ENCODE peak calls at places on chromosome 11, in seven cellular contexts. One of them, this sample, is unnamed. For H3K4me1, the result is how much of the 10 kb centered on the place peaks cover.

GRCh38 chr11:36037031-36037430 is 93.2 kb downstream of the LDLRAD3 start:
- DNase-seq in fibroblast of lung: no peak
- DNase-seq in transverse colon: no peak
- DNase-seq in heart left ventricle: peak
- DNase-seq in CD8-positive, alpha-beta T cell: no peak
- DNase-seq in mesendoderm: no peak
- DNase-seq in prostate gland: peak
- DNase-seq in this sample: no peak

GRCh38 chr11:7677071-7677470 is 3.8 kb upstream of the CYB5R2 start:
- DNase-seq in fibroblast of lung: no peak
- DNase-seq in transverse colon: no peak
- DNase-seq in heart left ventricle: no peak
- DNase-seq in CD8-positive, alpha-beta T cell: no peak
- DNase-seq in mesendoderm: peak
- DNase-seq in prostate gland: no peak
- DNase-seq in this sample: no peak

GRCh38 chr11:44805596-44805995 is 78.8 kb downstream of the TSPAN18 start:
- DNase-seq in fibroblast of lung: no peak
- DNase-seq in transverse colon: no peak
- DNase-seq in heart left ventricle: no peak
- DNase-seq in CD8-positive, alpha-beta T cell: no peak
- DNase-seq in mesendoderm: peak
- DNase-seq in prostate gland: no peak
- DNase-seq in this sample: no peak

GRCh38 chr11:69907611-69908010 is 88.4 kb upstream of the FGF3 start:
- DNase-seq in fibroblast of lung: no peak
- DNase-seq in transverse colon: no peak
- DNase-seq in heart left ventricle: no peak
- DNase-seq in CD8-positive, alpha-beta T cell: no peak
- DNase-seq in mesendoderm: no peak
- DNase-seq in prostate gland: no peak
- DNase-seq in this sample: no peak

GRCh38 chr11:60078742-60079141 is 9.7 kb upstream of the MS4A2 start:
- DNase-seq in fibroblast of lung: no peak
- DNase-seq in transverse colon: no peak
- DNase-seq in heart left ventricle: no peak
- DNase-seq in CD8-positive, alpha-beta T cell: no peak
- DNase-seq in mesendoderm: no peak
- DNase-seq in prostate gland: no peak
- DNase-seq in this sample: no peak

GRCh38 chr11:60634151-60634550 is 65.3 kb upstream of the MS4A8 start:
- DNase-seq in fibroblast of lung: no peak
- DNase-seq in transverse colon: no peak
- DNase-seq in heart left ventricle: no peak
- DNase-seq in CD8-positive, alpha-beta T cell: no peak
- DNase-seq in mesendoderm: peak
- DNase-seq in prostate gland: no peak
- DNase-seq in this sample: peak

GRCh38 chr11:113876074-113876797 is 864 bp upstream of the USP28 start:
- DNase-seq in fibroblast of lung: no peak
- DNase-seq in transverse colon: peak
- DNase-seq in heart left ventricle: no peak
- DNase-seq in CD8-positive, alpha-beta T cell: no peak
- DNase-seq in mesendoderm: no peak
- DNase-seq in prostate gland: no peak
- DNase-seq in this sample: peak

GRCh38 chr11:62611705-62612365 is 740 bp downstream of the EML3 start:
- DNase-seq in fibroblast of lung: peak
- DNase-seq in transverse colon: peak
- DNase-seq in heart left ventricle: peak
- DNase-seq in CD8-positive, alpha-beta T cell: peak
- DNase-seq in mesendoderm: peak
- DNase-seq in prostate gland: no peak
- DNase-seq in this sample: peak

GRCh38 chr11:60985991-60986915 is 14.8 kb downstream of the CD6 start:
- DNase-seq in fibroblast of lung: peak
- DNase-seq in transverse colon: peak
- DNase-seq in heart left ventricle: no peak
- DNase-seq in CD8-positive, alpha-beta T cell: peak
- DNase-seq in mesendoderm: no peak
- DNase-seq in prostate gland: no peak
- DNase-seq in this sample: peak

GRCh38 chr11:44758996-44759395 is 32.2 kb downstream of the TSPAN18 start:
- DNase-seq in fibroblast of lung: no peak
- DNase-seq in transverse colon: no peak
- DNase-seq in heart left ventricle: no peak
- DNase-seq in CD8-positive, alpha-beta T cell: no peak
- DNase-seq in mesendoderm: no peak
- DNase-seq in prostate gland: no peak
- DNase-seq in this sample: peak

GRCh38 chr11:40387240-40387980 is 1072.0 kb downstream of the LRRC4C start:
- DNase-seq in fibroblast of lung: no peak
- DNase-seq in transverse colon: no peak
- DNase-seq in heart left ventricle: no peak
- DNase-seq in CD8-positive, alpha-beta T cell: no peak
- DNase-seq in mesendoderm: no peak
- DNase-seq in prostate gland: no peak
- DNase-seq in this sample: no peak

GRCh38 chr11:75743711-75744563 is 24.6 kb upstream of the DGAT2 start:
- DNase-seq in fibroblast of lung: no peak
- DNase-seq in transverse colon: no peak
- DNase-seq in heart left ventricle: no peak
- DNase-seq in CD8-positive, alpha-beta T cell: no peak
- DNase-seq in mesendoderm: no peak
- DNase-seq in prostate gland: no peak
- DNase-seq in this sample: peak

GRCh38 chr11:88631497-88631896 is 294.0 kb upstream of the CTSC start:
- DNase-seq in fibroblast of lung: no peak
- DNase-seq in transverse colon: no peak
- DNase-seq in heart left ventricle: no peak
- DNase-seq in CD8-positive, alpha-beta T cell: no peak
- DNase-seq in mesendoderm: peak
- DNase-seq in prostate gland: no peak
- DNase-seq in this sample: peak

GRCh38 chr11:119809346-119809745 is 80.3 kb upstream of the NECTIN1 start:
- DNase-seq in fibroblast of lung: no peak
- DNase-seq in transverse colon: no peak
- DNase-seq in heart left ventricle: no peak
- DNase-seq in CD8-positive, alpha-beta T cell: no peak
- DNase-seq in mesendoderm: no peak
- DNase-seq in prostate gland: no peak
- DNase-seq in this sample: no peak

GRCh38 chr11:68855205-68855978 is 13.7 kb upstream of the CPT1A start:
- DNase-seq in fibroblast of lung: no peak
- DNase-seq in transverse colon: peak
- DNase-seq in heart left ventricle: peak
- DNase-seq in CD8-positive, alpha-beta T cell: no peak
- DNase-seq in mesendoderm: peak
- DNase-seq in prostate gland: peak
- DNase-seq in this sample: peak

GRCh38 chr11:629237-629583 is 2.2 kb upstream of the SCT start:
- DNase-seq in fibroblast of lung: no peak
- DNase-seq in transverse colon: no peak
- DNase-seq in heart left ventricle: peak
- DNase-seq in CD8-positive, alpha-beta T cell: no peak
- DNase-seq in mesendoderm: peak
- DNase-seq in prostate gland: no peak
- DNase-seq in this sample: peak

GRCh38 chr11:5380740-5381342 is 2.8 kb upstream of the OR51M1 start:
- DNase-seq in fibroblast of lung: peak
- DNase-seq in transverse colon: peak
- DNase-seq in heart left ventricle: peak
- DNase-seq in CD8-positive, alpha-beta T cell: no peak
- DNase-seq in mesendoderm: peak
- DNase-seq in prostate gland: peak
- DNase-seq in this sample: peak

GRCh38 chr11:14118047-14118446 is 155.5 kb downstream of the SPON1 start:
- DNase-seq in fibroblast of lung: no peak
- DNase-seq in transverse colon: no peak
- DNase-seq in heart left ventricle: no peak
- DNase-seq in CD8-positive, alpha-beta T cell: no peak
- DNase-seq in mesendoderm: no peak
- DNase-seq in prostate gland: no peak
- DNase-seq in this sample: no peak

DNA sequence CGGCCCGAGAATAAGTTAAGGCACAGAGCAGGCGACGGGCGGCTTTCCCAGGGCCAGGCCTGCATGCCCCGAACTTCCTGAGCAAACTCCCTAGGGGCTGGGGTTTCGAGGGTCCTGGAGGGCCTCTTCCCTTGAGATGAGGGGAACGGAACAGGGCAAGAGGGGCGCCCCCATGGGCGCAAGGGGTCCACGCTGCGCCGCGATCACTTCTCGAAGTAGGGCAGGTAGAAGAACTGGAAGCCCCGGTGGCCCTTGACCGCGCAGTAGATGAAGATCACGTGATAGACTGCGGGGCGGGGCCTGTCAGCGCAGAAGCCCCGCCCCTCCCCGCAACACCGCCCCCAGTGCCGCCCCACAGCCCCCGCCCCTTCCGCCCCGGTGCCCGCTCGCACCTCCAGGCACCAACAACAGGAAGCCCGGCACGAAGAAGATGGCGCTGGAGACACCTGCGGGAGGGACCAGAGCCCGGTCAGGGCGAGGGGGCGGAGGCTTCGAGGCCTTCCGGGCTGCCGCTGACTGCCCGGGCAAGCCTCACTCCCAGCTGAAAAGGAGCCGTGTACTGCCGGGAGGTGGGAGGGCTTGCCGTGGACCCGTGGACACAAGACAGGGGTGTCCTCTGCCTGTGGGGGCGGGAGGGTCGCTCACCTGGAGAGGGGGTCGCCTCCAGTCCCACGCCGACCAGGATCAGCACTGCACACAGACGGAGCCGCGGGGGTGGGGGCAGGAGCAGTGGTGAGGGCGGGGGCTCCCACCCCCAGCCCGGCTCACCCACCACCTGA is 4.5 kb downstream of the TMEM134 start:
- DNase-seq in fibroblast of lung: peak
- DNase-seq in transverse colon: peak
- DNase-seq in heart left ventricle: peak
- DNase-seq in CD8-positive, alpha-beta T cell: peak
- DNase-seq in mesendoderm: peak
- DNase-seq in prostate gland: peak
- DNase-seq in this sample: peak
- H3K27ac ChIP-seq in fibroblast of lung: no peak
- H3K27ac ChIP-seq in transverse colon: peak
- H3K27ac ChIP-seq in heart left ventricle: peak
- H3K27ac ChIP-seq in CD8-positive, alpha-beta T cell: peak
- H3K27ac ChIP-seq in mesendoderm: peak
- H3K27ac ChIP-seq in prostate gland: peak
- H3K27ac ChIP-seq in this sample: peak

DNA sequence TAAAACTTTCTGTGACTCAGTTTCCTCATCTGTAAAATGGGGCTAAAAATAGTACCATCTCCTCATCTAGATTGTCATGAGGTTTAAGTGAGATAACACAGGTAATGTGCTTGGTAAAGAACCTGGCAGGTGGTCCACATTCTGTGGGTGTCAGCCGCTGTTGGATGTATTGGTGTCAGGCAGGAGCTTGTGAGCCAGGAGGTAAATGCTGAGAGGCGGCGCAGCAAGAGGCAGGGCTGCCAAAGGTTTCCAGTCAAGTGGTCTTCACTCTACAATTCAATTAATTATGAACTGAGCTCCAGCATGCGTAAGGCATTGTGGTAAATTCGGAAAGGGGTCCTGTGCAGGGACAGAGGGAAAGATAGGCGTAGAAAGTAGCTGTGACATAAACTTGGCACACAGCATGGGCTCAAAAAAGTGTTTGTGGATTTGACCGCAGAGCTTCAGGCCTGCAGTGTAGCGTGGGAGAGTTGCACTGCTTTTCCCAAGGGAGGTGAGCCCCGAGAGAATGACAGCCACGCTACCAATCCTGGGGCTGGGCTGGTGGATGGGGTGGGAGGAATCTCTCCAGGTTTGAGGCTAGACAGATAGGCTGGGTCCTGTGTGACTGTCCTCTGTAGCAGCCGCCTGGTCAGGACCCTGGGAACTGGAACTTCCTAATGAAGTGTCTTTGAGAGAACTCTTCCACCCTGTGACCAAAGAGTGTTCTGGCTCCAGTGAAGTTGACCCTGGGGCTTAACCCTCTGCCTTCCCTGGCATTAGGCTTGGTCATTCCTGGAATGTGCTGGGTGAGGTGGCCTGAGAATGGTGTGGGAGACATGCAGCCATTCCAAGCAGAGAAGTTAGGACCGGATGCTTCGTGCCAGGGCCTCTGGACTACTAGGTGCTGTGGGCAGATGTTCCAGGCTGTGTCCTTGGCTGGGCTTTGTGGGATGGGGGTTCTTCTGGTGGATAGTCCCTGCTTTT is 122.4 kb downstream of the FEZ1 start:
- DNase-seq in fibroblast of lung: peak
- DNase-seq in transverse colon: no peak
- DNase-seq in heart left ventricle: peak
- DNase-seq in CD8-positive, alpha-beta T cell: no peak
- DNase-seq in mesendoderm: peak
- DNase-seq in prostate gland: no peak
- DNase-seq in this sample: peak
- H3K4me1 ChIP-seq in fibroblast of lung: under half
- H3K4me1 ChIP-seq in transverse colon: under half
- H3K4me1 ChIP-seq in heart left ventricle: under half
- H3K4me1 ChIP-seq in CD8-positive, alpha-beta T cell: under half
- H3K4me1 ChIP-seq in mesendoderm: under half
- H3K4me1 ChIP-seq in prostate gland: under half
- H3K4me1 ChIP-seq in this sample: under half

GRCh38 chr11:104883342-104883741 is 14.9 kb downstream of the CASP12 start:
- DNase-seq in fibroblast of lung: no peak
- DNase-seq in transverse colon: no peak
- DNase-seq in heart left ventricle: no peak
- DNase-seq in CD8-positive, alpha-beta T cell: no peak
- DNase-seq in mesendoderm: no peak
- DNase-seq in prostate gland: no peak
- DNase-seq in this sample: no peak
- H3K4me3 ChIP-seq in fibroblast of lung: no peak
- H3K4me3 ChIP-seq in transverse colon: no peak
- H3K4me3 ChIP-seq in heart left ventricle: no peak
- H3K4me3 ChIP-seq in CD8-positive, alpha-beta T cell: no peak
- H3K4me3 ChIP-seq in mesendoderm: no peak
- H3K4me3 ChIP-seq in prostate gland: no peak
- H3K4me3 ChIP-seq in this sample: no peak

DNA sequence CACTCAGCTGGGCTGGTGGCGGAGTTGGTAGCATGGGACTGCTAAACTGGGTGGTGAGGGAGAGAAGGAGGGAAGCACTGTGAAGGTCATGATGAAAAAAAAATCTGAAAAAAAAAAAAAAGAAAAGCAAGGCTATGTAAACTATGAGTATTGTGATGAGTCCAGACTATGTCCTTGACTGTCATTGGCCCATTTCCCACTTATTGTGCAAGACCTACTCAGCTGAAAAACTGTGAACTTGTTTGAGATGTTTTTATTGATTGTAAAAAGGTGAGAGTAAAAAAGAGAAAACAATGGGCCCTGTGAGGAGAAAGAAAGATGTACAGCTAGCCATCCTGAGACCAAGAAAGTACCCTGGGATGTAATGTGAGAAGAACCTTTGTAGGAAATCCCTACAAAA is 798.4 kb upstream of the TENM4 start:
- DNase-seq in fibroblast of lung: no peak
- DNase-seq in transverse colon: no peak
- DNase-seq in heart left ventricle: no peak
- DNase-seq in CD8-positive, alpha-beta T cell: no peak
- DNase-seq in mesendoderm: no peak
- DNase-seq in prostate gland: peak
- DNase-seq in this sample: no peak
- H3K27ac ChIP-seq in fibroblast of lung: no peak
- H3K27ac ChIP-seq in transverse colon: no peak
- H3K27ac ChIP-seq in heart left ventricle: no peak
- H3K27ac ChIP-seq in CD8-positive, alpha-beta T cell: no peak
- H3K27ac ChIP-seq in mesendoderm: no peak
- H3K27ac ChIP-seq in prostate gland: no peak
- H3K27ac ChIP-seq in this sample: no peak

This sample was measured in endodermal cell.